ENCODE peak calls at places on chromosomes 2 and 18, in nine cellular contexts. S is CD4-positive, alpha-beta T cell; H is left ventricle myocardium inferior; O is WERI-Rb-1; I is CD8-positive, alpha-beta T cell; R is left lung; J is adrenal gland; V is ovary; X is heart left ventricle. P is an unnamed sample.

GRCh38 chr2:62337403-62337802 is 141.5 kb downstream of the B3GNT2 start:
- DNase-seq in S (no peak), H (no peak), O (no peak), I (no peak), R (no peak), J (no peak), V (no peak), X (no peak), P (no peak)

GRCh38 chr2:232927793-232928563 is 57.9 kb downstream of the SNORC start:
- DNase-seq in S (peak; percentile 4), H (no peak), O (no peak), I (no peak), R (no peak), J (no peak), V (no peak), X (no peak), P (no peak)

GRCh38 chr2:675982-676646 is 1.1 kb downstream of the TMEM18 start:
- DNase-seq in S (peak; percentile 47), H (no peak), O (peak; percentile 79), I (no peak), R (peak; percentile 64), J (peak; percentile 81), V (peak; percentile 72), X (no peak), P (peak; percentile 54)

GRCh38 chr2:156810094-156810493 is 373.9 kb downstream of the GPD2 start:
- DNase-seq in S (no peak), H (no peak), O (no peak), I (no peak), R (no peak), J (no peak), V (no peak), X (no peak), P (no peak)

GRCh38 chr2:216666461-216667233 is 28.7 kb downstream of the IGFBP5 start:
- DNase-seq in S (peak; percentile 58), H (no peak), O (peak; percentile 72), I (peak; percentile 79), R (peak; percentile 52), J (peak; percentile 71), V (peak; percentile 84), X (peak; percentile 57), P (peak; percentile 95)

GRCh38 chr2:221503965-221504364 is 68.1 kb downstream of the EPHA4 start:
- DNase-seq in S (no peak), H (no peak), O (no peak), I (no peak), R (no peak), J (no peak), V (no peak), X (no peak), P (no peak)

GRCh38 chr2:216774620-216775019 is 79.3 kb upstream of the IGFBP5 start:
- DNase-seq in S (no peak), H (peak; percentile 77), O (peak; percentile 25), I (no peak), R (no peak), J (peak; percentile 51), V (no peak), X (peak; percentile 88), P (no peak)

GRCh38 chr18:23982154-23983071 is 32.1 kb upstream of the TTC39C start:
- DNase-seq in S (no peak), H (peak; percentile 58), O (peak; percentile 74), I (no peak), R (peak; percentile 54), J (peak; percentile 91), V (peak; percentile 75), X (peak; percentile 39), P (no peak)

GRCh38 chr18:62518460-62519375 is 4.1 kb upstream of the ZCCHC2 start:
- DNase-seq in S (no peak), H (no peak), O (no peak), I (no peak), R (no peak), J (no peak), V (no peak), X (no peak), P (no peak)

GRCh38 chr18:29840101-29840500 is 1202.4 kb downstream of the DSC3 start:
- DNase-seq in S (no peak), H (no peak), O (no peak), I (no peak), R (no peak), J (no peak), V (no peak), X (no peak), P (no peak)

GRCh38 chr2:43898958-43899346 is 60.2 kb downstream of the ABCG8 start:
- DNase-seq in S (no peak), H (no peak), O (no peak), I (no peak), R (no peak), J (no peak), V (no peak), X (no peak), P (no peak)

GRCh38 chr2:217703999-217704398 is 298.8 kb downstream of the TNS1 start:
- DNase-seq in S (no peak), H (no peak), O (no peak), I (no peak), R (no peak), J (no peak), V (no peak), X (no peak), P (no peak)

GRCh38 chr2:241559489-241560180 is 1.1 kb downstream of the BOK start:
- DNase-seq in S (no peak), H (no peak), O (peak; percentile 50), I (no peak), R (no peak), J (peak; percentile 23), V (peak; percentile 58), X (no peak), P (no peak)
- H3K27ac ChIP-seq in S (no peak overlapping the region), H (peak overlapping the region; percentile 87), O (peak overlapping the region; percentile 79), I (no peak overlapping the region), R (peak overlapping the region; percentile 65), J (peak overlapping the region; percentile 57), V (peak overlapping the region; percentile 17), X (peak overlapping the region; percentile 67), P (no peak overlapping the region)

GRCh38 chr2:20643060-20643459 is 7.8 kb downstream of the HS1BP3 start:
- DNase-seq in S (no peak), H (peak; percentile 6), O (no peak), I (no peak), R (no peak), J (no peak), V (no peak), X (no peak), P (no peak)

GRCh38 chr2:20641123-20641985 is 9.5 kb downstream of the HS1BP3 start:
- DNase-seq in S (no peak), H (peak; percentile 18), O (no peak), I (no peak), R (no peak), J (peak; percentile 99), V (no peak), X (no peak), P (no peak)

GRCh38 chr2:20642026-20642971 is 8.6 kb downstream of the HS1BP3 start:
- DNase-seq in S (peak; percentile 67), H (peak; percentile 80), O (peak; percentile 88), I (peak; percentile 82), R (peak; percentile 63), J (peak; percentile 93), V (peak; percentile 85), X (peak; percentile 76), P (no peak)

GRCh38 chr2:20638646-20639430 is 12.1 kb downstream of the HS1BP3 start:
- DNase-seq in S (no peak), H (peak; percentile 12), O (no peak), I (no peak), R (no peak), J (no peak), V (no peak), X (no peak), P (no peak)

GRCh38 chr2:20640411-20641122 is 10.3 kb downstream of the HS1BP3 start:
- DNase-seq in S (no peak), H (peak; percentile 47), O (no peak), I (no peak), R (no peak), J (peak; percentile 85), V (no peak), X (no peak), P (no peak)
- H3K27ac ChIP-seq in S (no peak overlapping the region), H (peak overlapping the region; percentile 85), O (no peak overlapping the region), I (no peak overlapping the region), R (no peak overlapping the region), J (peak overlapping the region; percentile 97), V (no peak overlapping the region), X (peak overlapping the region; percentile 29), P (no peak overlapping the region)

GRCh38 chr2:68767996-68768395 is 33.4 kb downstream of the ARHGAP25 start:
- DNase-seq in S (no peak), H (no peak), O (no peak), I (no peak), R (no peak), J (no peak), V (no peak), X (no peak), P (no peak)

GRCh38 chr2:68765739-68766377 is 31.2 kb downstream of the ARHGAP25 start:
- DNase-seq in S (no peak), H (no peak), O (no peak), I (no peak), R (peak; percentile 37), J (no peak), V (no peak), X (no peak), P (no peak)

GRCh38 chr2:68768461-68768860 is 33.9 kb downstream of the ARHGAP25 start:
- DNase-seq in S (no peak), H (no peak), O (no peak), I (no peak), R (no peak), J (no peak), V (no peak), X (no peak), P (no peak)

GRCh38 chr2:68766378-68766845 is 31.8 kb downstream of the ARHGAP25 start:
- DNase-seq in S (peak; percentile 63), H (peak; percentile 27), O (no peak), I (peak; percentile 84), R (peak; percentile 83), J (peak; percentile 63), V (peak; percentile 35), X (no peak), P (no peak)

DNA sequence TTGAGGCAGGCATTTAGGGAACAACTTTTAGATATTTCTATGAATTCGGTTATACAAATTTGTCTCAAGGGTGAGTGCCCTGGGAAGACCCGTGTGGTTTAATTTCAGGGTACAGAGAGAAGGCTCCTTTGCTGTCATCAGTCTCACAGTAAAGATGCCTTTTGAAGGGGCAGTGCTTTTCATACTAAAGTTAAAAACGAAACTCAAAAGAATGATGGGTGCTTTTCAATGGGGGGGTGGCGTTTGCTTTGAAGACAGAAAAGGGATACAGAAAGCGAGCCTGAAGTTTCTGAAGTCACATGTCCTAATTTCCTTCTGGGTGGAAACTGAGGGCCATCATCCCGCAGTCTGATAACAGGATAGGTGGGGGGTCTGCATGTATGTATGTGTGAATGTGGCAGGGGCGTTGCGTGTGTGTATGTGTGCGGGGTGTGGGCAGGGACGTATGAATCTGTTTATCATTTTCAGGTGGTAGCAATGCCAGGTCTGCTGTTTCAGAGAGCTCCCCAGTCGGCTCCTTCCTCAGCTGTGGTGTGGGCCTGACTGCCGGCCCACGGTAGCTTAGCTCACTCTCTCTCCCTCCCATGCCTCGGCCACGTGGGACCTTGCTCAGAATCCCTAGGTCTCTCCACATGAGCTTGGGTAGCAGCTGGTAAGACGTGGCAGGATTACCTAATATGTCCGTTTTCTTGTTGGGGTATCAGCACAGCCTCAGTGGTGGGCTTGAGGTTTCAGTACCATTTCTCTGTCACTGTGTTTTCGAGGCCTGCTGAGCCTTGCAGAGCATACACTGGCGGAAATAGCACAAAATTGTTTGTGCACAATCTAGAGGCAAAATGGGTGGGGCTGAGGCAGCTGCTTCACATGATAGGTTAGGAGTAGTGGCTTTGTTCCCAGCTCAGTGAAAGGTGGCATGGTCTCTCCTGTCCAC is 32.7 kb downstream of the ARHGAP25 start:
- DNase-seq in S (peak; percentile 49), H (no peak), O (no peak), I (peak; percentile 80), R (peak; percentile 43), J (no peak), V (no peak), X (no peak), P (no peak)
- H3K27ac ChIP-seq in S (peak overlapping the region; percentile 93), H (peak overlapping the region; percentile 58), O (no peak overlapping the region), I (peak overlapping the region; percentile 73), R (peak overlapping the region; percentile 91), J (no peak overlapping the region), V (no peak overlapping the region), X (peak overlapping the region; percentile 33), P (no peak overlapping the region)

GRCh38 chr18:44410740-44411139 is 269.9 kb upstream of the SETBP1 start:
- DNase-seq in S (no peak), H (no peak), O (no peak), I (no peak), R (no peak), J (no peak), V (no peak), X (no peak), P (no peak)
- H3K27ac ChIP-seq in S (no peak overlapping the region), H (no peak overlapping the region), O (no peak overlapping the region), I (no peak overlapping the region), R (no peak overlapping the region), J (no peak overlapping the region), V (no peak overlapping the region), X (no peak overlapping the region), P (no peak overlapping the region)